ENCODE peak calls at places on chromosomes 11 and 22, in six cellular contexts. Y is GM23338, H is mammary epithelial cell, B is A549, A is MM.1S, Z is H9. T is an unnamed sample.

GRCh38 chr11:108870373-108871020 is 205.6 kb downstream of the DDX10 start:
- DNase-seq in H (peak; percentile 46), Z (no peak), B (no peak), Y (no peak), A (no peak), T (no peak)

GRCh38 chr11:128232588-128232987 is 354.8 kb downstream of the ETS1 start:
- DNase-seq in Y (no peak), H (no peak), Z (no peak), A (no peak), B (no peak), T (no peak)

GRCh38 chr11:46402957-46403902 is 11.7 kb upstream of the CHRM4 start:
- DNase-seq in A (no peak), Z (no peak), B (no peak), Y (no peak), H (no peak), T (no peak)

GRCh38 chr11:66559141-66559861 is 9.1 kb downstream of the CTSF start:
- DNase-seq in A (no peak), B (no peak), H (no peak), Z (peak; percentile 67), Y (peak; percentile 84), T (no peak)

GRCh38 chr22:46349238-46349637 is 13.7 kb downstream of the TRMU start:
- DNase-seq in B (no peak), Z (no peak), A (no peak), Y (no peak), H (no peak), T (no peak)

GRCh38 chr11:104198576-104198975 is 34.6 kb upstream of the PDGFD start:
- DNase-seq in Z (no peak), Y (no peak), B (no peak), H (no peak), A (no peak), T (no peak)

GRCh38 chr22:49334976-49335375 is 492.7 kb downstream of the BRD1 start:
- DNase-seq in A (no peak), B (no peak), Z (no peak), H (no peak), Y (no peak), T (no peak)

GRCh38 chr11:11378184-11378940 is 25.3 kb upstream of the CSNK2A3 start:
- DNase-seq in B (no peak), Z (no peak), A (no peak), Y (no peak), H (no peak), T (no peak)

GRCh38 chr11:64254326-64254725 is 3.0 kb downstream of the PLCB3 start:
- DNase-seq in B (no peak), Y (no peak), Z (no peak), H (no peak), A (no peak), T (no peak)

GRCh38 chr11:27234043-27234668 is 128.9 kb downstream of the CCDC34 start:
- DNase-seq in Y (no peak), B (peak; percentile 52), Z (no peak), H (peak; percentile 80), A (no peak), T (peak; percentile 82)

GRCh38 chr22:47138898-47139789 is 376.7 kb downstream of the TBC1D22A start:
- DNase-seq in H (no peak), B (no peak), A (no peak), Y (no peak), Z (no peak), T (no peak)

GRCh38 chr11:60428517-60428916 is 855 bp upstream of the MS4A5 start:
- DNase-seq in B (no peak), H (peak; percentile 50), A (no peak), Z (no peak), Y (no peak), T (no peak)

GRCh38 chr11:97982512-97982911 is 1038.2 kb upstream of the CNTN5 start:
- DNase-seq in Z (no peak), H (no peak), Y (no peak), A (no peak), B (no peak), T (no peak)

GRCh38 chr22:35598396-35598710 is 18.8 kb downstream of the MB start:
- DNase-seq in Y (no peak), Z (no peak), A (no peak), B (no peak), H (no peak), T (no peak)

GRCh38 chr11:67633758-67634365 is 4.1 kb upstream of the NUDT8 start:
- DNase-seq in B (no peak), Y (no peak), Z (peak; percentile 36), H (no peak), A (no peak), T (no peak)

GRCh38 chr11:20617346-20617745 is 17.9 kb downstream of the SLC6A5 start:
- DNase-seq in A (no peak), Y (no peak), Z (no peak), B (no peak), H (no peak), T (no peak)

GRCh38 chr11:123659311-123659710 is 4.9 kb upstream of the SCN3B start:
- DNase-seq in Z (no peak), A (no peak), H (no peak), B (no peak), Y (no peak), T (no peak)

GRCh38 chr11:123654566-123655081 is at the start of gene SCN3B:
- DNase-seq in A (peak; percentile 52), H (peak; percentile 67), B (peak; percentile 72), Z (peak; percentile 89), Y (peak; percentile 90), T (no peak)

GRCh38 chr11:123653997-123654565 is 343 bp downstream of the SCN3B start:
- DNase-seq in H (peak; percentile 52), B (peak; percentile 35), A (peak; percentile 31), Z (peak; percentile 66), Y (peak; percentile 79), T (no peak)

GRCh38 chr11:123650901-123651300 is 3.5 kb downstream of the SCN3B start:
- DNase-seq in B (no peak), Z (no peak), A (no peak), H (no peak), Y (no peak), T (no peak)

DNA sequence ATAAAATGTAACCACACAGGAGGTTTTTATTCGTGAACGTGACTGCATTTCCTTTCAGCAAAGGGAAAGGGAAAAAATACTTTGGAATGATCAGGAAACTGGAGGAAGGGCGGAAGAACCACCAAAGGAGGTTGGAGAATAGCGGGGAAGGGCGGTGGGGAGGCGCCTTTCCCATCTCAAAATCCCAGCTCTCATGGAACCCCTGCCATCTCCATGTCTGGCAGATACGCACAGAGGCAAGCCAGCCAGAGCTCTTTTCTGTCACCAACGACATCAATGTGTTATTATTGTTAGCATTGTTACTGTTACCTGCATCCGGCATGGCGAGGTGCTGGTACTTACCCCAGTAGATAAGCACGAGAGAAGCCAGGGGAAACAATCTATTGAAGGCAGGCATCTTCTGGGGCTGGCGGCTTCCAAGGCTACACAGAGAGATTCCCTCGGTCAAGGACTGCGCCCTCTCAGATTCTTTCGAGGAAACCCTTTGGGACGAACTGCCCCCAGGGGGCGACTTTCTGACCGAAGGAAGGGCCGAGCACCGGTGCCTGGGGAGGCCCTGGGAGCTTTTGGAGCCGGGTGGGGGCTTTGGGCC is 923 bp downstream of the SCN3B start:
- DNase-seq in Y (no peak), A (no peak), B (peak; percentile 33), Z (no peak), H (no peak), T (no peak)
- TF ChIP-seq CTCF in Y (peak; percentile 37), A (peak; percentile 17), B (no peak), Z (peak; percentile 49), H (no peak), T (no peak)

GRCh38 chr11:96199563-96200025 is 143.4 kb downstream of the MAML2 start:
- DNase-seq in B (no peak), H (no peak), A (no peak), Z (no peak), Y (no peak), T (no peak)
- H3K4me2 ChIP-seq in B (peak overlapping the region; percentile 24), H (no peak overlapping the region), A (no peak overlapping the region), Z (no peak overlapping the region), Y (no peak overlapping the region), T (no peak overlapping the region)

GRCh38 chr22:27329966-27330645 is 471.4 kb downstream of the MN1 start:
- DNase-seq in H (no peak), A (no peak), Y (no peak), Z (peak; percentile 12), B (no peak), T (no peak)

GRCh38 chr22:27335102-27335660 is 466.4 kb downstream of the MN1 start:
- DNase-seq in B (no peak), H (no peak), Y (no peak), Z (no peak), A (no peak), T (no peak)

GRCh38 chr22:27327981-27328721 is 473.4 kb downstream of the MN1 start:
- DNase-seq in A (no peak), Z (peak; percentile 14), B (no peak), Y (no peak), H (no peak), T (no peak)

GRCh38 chr22:27329471-27329870 is 472.1 kb downstream of the MN1 start:
- DNase-seq in Z (peak; percentile 57), A (no peak), Y (peak; percentile 82), H (no peak), B (no peak), T (peak; percentile 70)

DNA sequence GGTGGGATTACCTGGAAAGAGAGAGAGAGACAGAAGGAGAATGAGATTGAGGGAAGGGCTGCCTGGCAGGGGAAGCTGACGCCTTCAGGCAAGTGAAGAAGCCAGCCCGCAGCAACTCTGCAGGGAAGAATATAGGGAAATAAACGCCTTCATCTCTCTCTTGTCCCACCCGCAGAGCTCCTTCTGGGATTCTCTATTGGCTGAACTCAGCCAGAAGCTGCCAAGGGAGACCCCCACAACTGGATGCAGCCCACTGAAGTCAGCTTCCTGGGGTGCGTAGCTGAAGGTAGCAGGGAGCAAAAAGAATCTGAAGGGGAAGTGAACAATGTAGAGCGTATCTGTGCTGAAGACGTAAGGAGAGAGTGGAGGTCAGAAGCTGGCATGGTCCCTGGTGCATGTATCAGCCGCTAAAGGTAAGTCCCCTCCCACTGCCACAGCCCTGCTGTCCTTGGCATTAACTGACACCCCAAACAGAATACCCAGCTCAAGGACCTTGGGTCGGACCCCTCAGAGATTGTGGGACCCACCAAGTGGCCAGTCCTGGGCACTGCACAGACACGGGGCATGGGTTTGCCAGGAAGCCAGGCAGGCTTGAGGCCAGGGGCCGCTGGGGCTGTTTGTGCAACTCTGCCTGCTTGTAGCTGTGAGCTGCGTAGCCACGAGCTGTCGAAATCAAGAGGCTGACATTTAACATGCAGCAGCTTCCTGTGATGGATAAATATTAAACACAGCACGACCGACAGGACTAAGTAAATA is 469.9 kb downstream of the MN1 start:
- DNase-seq in H (no peak), Y (peak; percentile 77), Z (peak; percentile 63), A (no peak), B (peak; percentile 43), T (no peak)
- TF ChIP-seq CTCF in H (peak; percentile 43), Y (peak; percentile 55), Z (peak; percentile 64), A (peak; percentile 4), B (peak; percentile 30), T (peak; percentile 50)

DNA sequence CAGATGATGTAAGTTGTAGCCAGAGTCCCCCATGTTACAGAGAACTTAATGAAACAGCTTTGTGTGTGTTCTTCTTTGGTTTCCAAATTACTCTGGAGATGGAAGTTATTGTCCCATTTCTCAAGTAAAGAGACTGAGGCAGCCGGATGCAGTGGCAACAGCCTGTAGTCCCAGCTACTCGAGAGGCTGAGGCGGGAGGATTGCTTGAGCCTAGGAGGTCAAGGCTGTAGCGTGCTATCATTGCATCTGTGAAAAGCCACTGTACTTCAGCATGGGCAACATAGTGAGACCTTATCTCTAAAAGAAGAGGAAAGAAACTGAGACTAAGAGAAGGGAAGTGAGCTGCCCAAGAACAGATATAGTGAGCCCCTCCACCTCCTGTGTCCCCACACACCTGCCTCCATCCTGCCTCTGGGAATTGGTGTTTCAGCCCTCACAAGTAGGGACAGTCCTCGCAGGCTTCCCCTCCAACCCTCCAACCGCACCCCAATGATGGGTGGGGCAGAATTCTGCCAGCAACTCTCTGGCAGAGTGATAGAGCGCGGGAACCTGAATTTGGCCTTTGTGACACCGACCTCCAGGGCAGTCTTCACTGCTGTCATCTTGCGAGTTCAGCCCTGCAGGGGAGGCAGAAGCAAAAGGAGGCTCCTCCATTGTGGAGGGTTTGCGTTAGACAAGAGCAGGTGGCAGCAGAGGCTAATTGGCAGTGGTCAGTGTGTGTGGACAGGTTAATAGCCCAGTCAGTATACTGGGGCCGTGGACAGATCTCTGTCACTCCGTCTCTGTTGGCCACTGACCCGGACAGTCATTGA is 1.6 kb downstream of the PDXP start:
- DNase-seq in Y (no peak), H (no peak), Z (no peak), A (no peak), B (no peak), T (peak; percentile 37)
- H3K4me2 ChIP-seq in Y (peak overlapping the region; percentile 94), H (peak overlapping the region; percentile 99), Z (peak overlapping the region; percentile 95), A (peak overlapping the region; percentile 95), B (peak overlapping the region; percentile 98), T (peak overlapping the region; percentile 95)